ENCODE peak calls at places on chromosomes 13 and 19, in four cellular contexts. I, D, X and Y are unnamed samples.

GRCh38 chr19:40363128-40363527 is 14.6 kb downstream of the PLD3 start:
- DNase-seq in D (no peak), X (no peak), I (peak), Y (peak)

GRCh38 chr13:94480672-94481145 is 1.2 kb upstream of the DCT start:
- DNase-seq in X (no peak), I (no peak), D (no peak), Y (no peak)

GRCh38 chr19:18440421-18440877 is 2.5 kb upstream of the ISYNA1 start:
- DNase-seq in X (peak), I (no peak), D (no peak), Y (peak)

GRCh38 chr13:106567421-106568224 is at the start of gene ARGLU1:
- DNase-seq in I (peak), X (peak), D (peak), Y (peak)

GRCh38 chr13:30774214-30774730 is 38.9 kb downstream of the ALOX5AP start:
- DNase-seq in I (no peak), D (no peak), X (no peak), Y (no peak)

GRCh38 chr19:16836115-16836905 is 7.1 kb downstream of the SIN3B start:
- DNase-seq in I (peak), D (no peak), X (no peak), Y (no peak)

GRCh38 chr13:113059891-113060290 is 45.7 kb upstream of the F7 start:
- DNase-seq in X (no peak), I (no peak), D (no peak), Y (no peak)

GRCh38 chr13:46051958-46052313 is 610 bp downstream of the ZC3H13 start:
- DNase-seq in D (no peak), X (no peak), I (peak), Y (no peak)

GRCh38 chr13:23279321-23279720 is 98.5 kb downstream of the SGCG start:
- DNase-seq in X (no peak), D (no peak), I (no peak), Y (no peak)